ENCODE peak calls at places on chromosomes 3 and 15, in four cellular contexts. M, G, J and Z are unnamed samples.

GRCh38 chr15:94174399-94174802 is 57.0 kb upstream of the MCTP2 start:
- DNase-seq in M (peak; percentile 93), J (no peak), G (no peak), Z (peak; percentile 46)

GRCh38 chr3:139482206-139482605 is 5.9 kb upstream of the RBP2 start:
- DNase-seq in J (no peak), G (no peak), M (no peak), Z (no peak)

GRCh38 chr15:62711691-62712454 is 330.7 kb upstream of the TPM1 start:
- DNase-seq in M (peak; percentile 35), G (no peak), J (no peak), Z (no peak)

GRCh38 chr3:69305011-69305410 is 80.9 kb downstream of the FRMD4B start:
- DNase-seq in J (no peak), M (peak; percentile 91), G (no peak), Z (peak; percentile 8)

GRCh38 chr3:59425371-59425770 is 375.5 kb upstream of the CFAP20DC start:
- DNase-seq in M (peak; percentile 73), G (no peak), J (no peak), Z (peak; percentile 7)

GRCh38 chr15:37880009-37880834 is 54.2 kb upstream of the TMCO5A start:
- DNase-seq in M (peak; percentile 16), J (no peak), G (peak; percentile 19), Z (peak; percentile 56)

GRCh38 chr15:58026051-58026450 is 39.5 kb downstream of the ALDH1A2 start:
- DNase-seq in M (peak; percentile 8), J (no peak), G (no peak), Z (no peak)

GRCh38 chr15:43792761-43793493 is 807 bp downstream of the SERF2 start:
- DNase-seq in G (peak; percentile 67), J (peak; percentile 86), M (peak; percentile 22), Z (peak; percentile 53)

GRCh38 chr3:187586226-187586625 is 84.0 kb downstream of the SST start:
- DNase-seq in J (no peak), M (no peak), G (no peak), Z (no peak)

GRCh38 chr3:138338816-138339215 is 9.2 kb upstream of the NME9 start:
- DNase-seq in M (no peak), J (no peak), G (peak; percentile 60), Z (no peak)

GRCh38 chr3:37986479-37987314 is 3.9 kb upstream of the VILL start:
- DNase-seq in J (no peak), M (no peak), G (no peak), Z (peak; percentile 30)

GRCh38 chr15:48432688-48433087 is 101.5 kb downstream of the DUT start:
- DNase-seq in J (no peak), M (no peak), G (no peak), Z (no peak)

GRCh38 chr3:185316740-185317407 is 46.1 kb upstream of the MAP3K13 start:
- DNase-seq in G (no peak), J (no peak), M (peak; percentile 95), Z (peak; percentile 44)

GRCh38 chr3:65758438-65758837 is 280.3 kb downstream of the MAGI1 start:
- DNase-seq in M (no peak), J (no peak), G (no peak), Z (no peak)

GRCh38 chr15:82137261-82137660 is 91.4 kb upstream of the MEX3B start:
- DNase-seq in J (no peak), G (no peak), M (no peak), Z (no peak)

GRCh38 chr15:59313703-59314332 is 58.9 kb downstream of the MYO1E start:
- DNase-seq in M (peak; percentile 92), J (peak; percentile 94), G (peak; percentile 35), Z (peak; percentile 84)

GRCh38 chr3:18987862-18988447 is 160.4 kb upstream of the KCNH8 start:
- DNase-seq in J (no peak), G (no peak), M (no peak), Z (no peak)